ENCODE peak calls at places on chromosomes 13 and 19, in five cellular contexts. One of them, this sample, is unnamed.

GRCh38 chr19:801030-801860 is 4.0 kb downstream of the PTBP1 start:
- DNase-seq in fibroblast of villous mesenchyme: no peak
- DNase-seq in tibial nerve: no peak
- DNase-seq in brain microvascular endothelial cell: no peak
- DNase-seq in RWPE2: no peak
- DNase-seq in this sample: no peak

GRCh38 chr13:76019421-76020044 is 383.4 kb downstream of the LMO7 start:
- DNase-seq in fibroblast of villous mesenchyme: peak
- DNase-seq in tibial nerve: no peak
- DNase-seq in brain microvascular endothelial cell: no peak
- DNase-seq in RWPE2: no peak
- DNase-seq in this sample: peak

GRCh38 chr19:29616541-29616940 is 10.5 kb downstream of the POP4 start:
- DNase-seq in fibroblast of villous mesenchyme: no peak
- DNase-seq in tibial nerve: no peak
- DNase-seq in brain microvascular endothelial cell: no peak
- DNase-seq in RWPE2: no peak
- DNase-seq in this sample: no peak

GRCh38 chr13:26022538-26023292 is 29.1 kb downstream of the SHISA2 start:
- DNase-seq in fibroblast of villous mesenchyme: no peak
- DNase-seq in tibial nerve: no peak
- DNase-seq in brain microvascular endothelial cell: peak
- DNase-seq in RWPE2: no peak
- DNase-seq in this sample: no peak

GRCh38 chr19:43438291-43439162 is 23.8 kb downstream of the TEX101 start:
- DNase-seq in fibroblast of villous mesenchyme: peak
- DNase-seq in tibial nerve: no peak
- DNase-seq in brain microvascular endothelial cell: no peak
- DNase-seq in RWPE2: no peak
- DNase-seq in this sample: peak

GRCh38 chr13:26019881-26020535 is 31.8 kb downstream of the SHISA2 start:
- DNase-seq in fibroblast of villous mesenchyme: no peak
- DNase-seq in tibial nerve: no peak
- DNase-seq in brain microvascular endothelial cell: peak
- DNase-seq in RWPE2: no peak
- DNase-seq in this sample: no peak

GRCh38 chr13:114259374-114259773 is 22.0 kb upstream of the UPF3A start:
- DNase-seq in fibroblast of villous mesenchyme: no peak
- DNase-seq in tibial nerve: no peak
- DNase-seq in brain microvascular endothelial cell: no peak
- DNase-seq in RWPE2: no peak
- DNase-seq in this sample: no peak

GRCh38 chr13:48506092-48506701 is 26.7 kb downstream of the RCBTB2 start:
- DNase-seq in fibroblast of villous mesenchyme: no peak
- DNase-seq in tibial nerve: no peak
- DNase-seq in brain microvascular endothelial cell: no peak
- DNase-seq in RWPE2: no peak
- DNase-seq in this sample: no peak

GRCh38 chr19:16901491-16902175 is 12.8 kb downstream of the F2RL3 start:
- DNase-seq in fibroblast of villous mesenchyme: no peak
- DNase-seq in tibial nerve: no peak
- DNase-seq in brain microvascular endothelial cell: no peak
- DNase-seq in RWPE2: no peak
- DNase-seq in this sample: no peak

GRCh38 chr19:39603825-39604224 is 1.5 kb downstream of the LGALS13 start:
- DNase-seq in fibroblast of villous mesenchyme: no peak
- DNase-seq in tibial nerve: no peak
- DNase-seq in brain microvascular endothelial cell: no peak
- DNase-seq in RWPE2: no peak
- DNase-seq in this sample: no peak

GRCh38 chr19:9751449-9751848 is 17.1 kb downstream of the ZNF846 start:
- DNase-seq in fibroblast of villous mesenchyme: no peak
- DNase-seq in tibial nerve: no peak
- DNase-seq in brain microvascular endothelial cell: no peak
- DNase-seq in RWPE2: no peak
- DNase-seq in this sample: no peak

GRCh38 chr19:53580871-53581835 is 43.2 kb downstream of the ZNF331 start:
- DNase-seq in fibroblast of villous mesenchyme: no peak
- DNase-seq in tibial nerve: no peak
- DNase-seq in brain microvascular endothelial cell: no peak
- DNase-seq in RWPE2: no peak
- DNase-seq in this sample: no peak

GRCh38 chr19:39405930-39406655 is 554 bp upstream of the ZFP36 start:
- DNase-seq in fibroblast of villous mesenchyme: no peak
- DNase-seq in tibial nerve: no peak
- DNase-seq in brain microvascular endothelial cell: no peak
- DNase-seq in RWPE2: no peak
- DNase-seq in this sample: no peak

GRCh38 chr13:30702006-30702405 is 33.3 kb upstream of the ALOX5AP start:
- DNase-seq in fibroblast of villous mesenchyme: no peak
- DNase-seq in tibial nerve: no peak
- DNase-seq in brain microvascular endothelial cell: no peak
- DNase-seq in RWPE2: no peak
- DNase-seq in this sample: no peak

GRCh38 chr19:33209844-33210230 is 15.7 kb downstream of the LRP3 start:
- DNase-seq in fibroblast of villous mesenchyme: no peak
- DNase-seq in tibial nerve: no peak
- DNase-seq in brain microvascular endothelial cell: no peak
- DNase-seq in RWPE2: no peak
- DNase-seq in this sample: no peak

GRCh38 chr13:108929532-108929931 is 300.1 kb downstream of the MYO16 start:
- DNase-seq in fibroblast of villous mesenchyme: no peak
- DNase-seq in tibial nerve: no peak
- DNase-seq in brain microvascular endothelial cell: no peak
- DNase-seq in RWPE2: no peak
- DNase-seq in this sample: no peak

GRCh38 chr19:8321760-8322637 is 703 bp downstream of the RPS28 start:
- DNase-seq in fibroblast of villous mesenchyme: no peak
- DNase-seq in tibial nerve: no peak
- DNase-seq in brain microvascular endothelial cell: no peak
- DNase-seq in RWPE2: no peak
- DNase-seq in this sample: no peak

GRCh38 chr13:97548138-97548537 is 114.2 kb downstream of the RAP2A start:
- DNase-seq in fibroblast of villous mesenchyme: no peak
- DNase-seq in tibial nerve: no peak
- DNase-seq in brain microvascular endothelial cell: no peak
- DNase-seq in RWPE2: no peak
- DNase-seq in this sample: no peak

GRCh38 chr19:32674153-32674958 is 624 bp downstream of the ANKRD27 start:
- DNase-seq in fibroblast of villous mesenchyme: no peak
- DNase-seq in tibial nerve: no peak
- DNase-seq in brain microvascular endothelial cell: no peak
- DNase-seq in RWPE2: no peak
- DNase-seq in this sample: no peak

GRCh38 chr19:58183822-58184215 is 958 bp downstream of the ZNF274 start:
- DNase-seq in fibroblast of villous mesenchyme: no peak
- DNase-seq in tibial nerve: no peak
- DNase-seq in brain microvascular endothelial cell: no peak
- DNase-seq in RWPE2: no peak
- DNase-seq in this sample: no peak

GRCh38 chr19:861756-862528 is 2.5 kb downstream of the CFD start:
- DNase-seq in fibroblast of villous mesenchyme: no peak
- DNase-seq in tibial nerve: no peak
- DNase-seq in brain microvascular endothelial cell: no peak
- DNase-seq in RWPE2: peak
- DNase-seq in this sample: peak

GRCh38 chr19:55206664-55207500 is 2.4 kb downstream of the PTPRH start:
- DNase-seq in fibroblast of villous mesenchyme: peak
- DNase-seq in tibial nerve: peak
- DNase-seq in brain microvascular endothelial cell: peak
- DNase-seq in RWPE2: peak
- DNase-seq in this sample: peak

GRCh38 chr19:47429140-47429793 is 9.9 kb upstream of the MEIS3 start:
- DNase-seq in fibroblast of villous mesenchyme: no peak
- DNase-seq in tibial nerve: no peak
- DNase-seq in brain microvascular endothelial cell: no peak
- DNase-seq in RWPE2: no peak
- DNase-seq in this sample: no peak

GRCh38 chr13:63408227-63409202 is 1992.9 kb upstream of the PCDH20 start:
- DNase-seq in fibroblast of villous mesenchyme: no peak
- DNase-seq in tibial nerve: no peak
- DNase-seq in brain microvascular endothelial cell: peak
- DNase-seq in RWPE2: no peak
- DNase-seq in this sample: no peak

GRCh38 chr13:114124921-114125320 is 7.5 kb downstream of the RASA3 start:
- DNase-seq in fibroblast of villous mesenchyme: peak
- DNase-seq in tibial nerve: no peak
- DNase-seq in brain microvascular endothelial cell: peak
- DNase-seq in RWPE2: no peak
- DNase-seq in this sample: peak

GRCh38 chr19:14073925-14074838 is 1.6 kb downstream of the MISP3 start:
- DNase-seq in fibroblast of villous mesenchyme: no peak
- DNase-seq in tibial nerve: no peak
- DNase-seq in brain microvascular endothelial cell: no peak
- DNase-seq in RWPE2: no peak
- DNase-seq in this sample: peak

GRCh38 chr13:90201198-90201597 is 1146.3 kb upstream of the MIR17HG start:
- DNase-seq in fibroblast of villous mesenchyme: peak
- DNase-seq in tibial nerve: no peak
- DNase-seq in brain microvascular endothelial cell: no peak
- DNase-seq in RWPE2: no peak
- DNase-seq in this sample: no peak

GRCh38 chr13:75366380-75367280 is 115.3 kb downstream of the TBC1D4 start:
- DNase-seq in fibroblast of villous mesenchyme: no peak
- DNase-seq in tibial nerve: no peak
- DNase-seq in brain microvascular endothelial cell: no peak
- DNase-seq in RWPE2: no peak
- DNase-seq in this sample: no peak

GRCh38 chr13:35014606-35015005 is 72.5 kb downstream of the NBEA start:
- DNase-seq in fibroblast of villous mesenchyme: no peak
- DNase-seq in tibial nerve: no peak
- DNase-seq in brain microvascular endothelial cell: no peak
- DNase-seq in RWPE2: no peak
- DNase-seq in this sample: no peak

GRCh38 chr13:103386341-103386740 is 320.1 kb upstream of the SLC10A2 start:
- DNase-seq in fibroblast of villous mesenchyme: peak
- DNase-seq in tibial nerve: no peak
- DNase-seq in brain microvascular endothelial cell: peak
- DNase-seq in RWPE2: no peak
- DNase-seq in this sample: no peak

GRCh38 chr19:18007605-18007938 is 398 bp upstream of the ARRDC2 start:
- DNase-seq in fibroblast of villous mesenchyme: no peak
- DNase-seq in tibial nerve: no peak
- DNase-seq in brain microvascular endothelial cell: peak
- DNase-seq in RWPE2: peak
- DNase-seq in this sample: no peak

GRCh38 chr19:18010149-18010548 is 2.2 kb downstream of the ARRDC2 start:
- DNase-seq in fibroblast of villous mesenchyme: no peak
- DNase-seq in tibial nerve: no peak
- DNase-seq in brain microvascular endothelial cell: no peak
- DNase-seq in RWPE2: no peak
- DNase-seq in this sample: no peak

GRCh38 chr19:18009412-18010066 is 1.6 kb downstream of the ARRDC2 start:
- DNase-seq in fibroblast of villous mesenchyme: no peak
- DNase-seq in tibial nerve: no peak
- DNase-seq in brain microvascular endothelial cell: no peak
- DNase-seq in RWPE2: no peak
- DNase-seq in this sample: no peak

GRCh38 chr19:18007939-18008673 is at the start of gene ARRDC2:
- DNase-seq in fibroblast of villous mesenchyme: peak
- DNase-seq in tibial nerve: peak
- DNase-seq in brain microvascular endothelial cell: peak
- DNase-seq in RWPE2: peak
- DNase-seq in this sample: peak

DNA sequence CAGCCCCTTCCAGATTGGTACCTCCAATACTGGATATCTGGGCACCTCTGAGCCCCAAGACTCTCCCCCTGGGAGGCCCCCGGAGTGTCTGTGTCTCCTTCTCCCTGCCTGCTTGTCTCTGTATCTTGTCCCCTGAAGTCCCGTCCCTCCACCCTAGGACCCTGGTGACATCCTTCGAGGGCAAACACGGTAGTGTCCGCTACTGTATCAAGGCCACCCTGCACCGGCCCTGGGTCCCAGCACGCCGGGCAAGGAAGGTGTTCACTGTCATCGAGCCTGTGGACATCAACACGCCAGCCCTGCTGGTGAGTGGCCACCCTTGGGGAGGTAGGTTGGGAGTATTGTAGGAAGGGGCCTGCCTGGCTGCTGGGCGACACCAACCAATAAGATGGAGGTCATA is 844 bp downstream of the ARRDC2 start:
- DNase-seq in fibroblast of villous mesenchyme: no peak
- DNase-seq in tibial nerve: no peak
- DNase-seq in brain microvascular endothelial cell: no peak
- DNase-seq in RWPE2: no peak
- DNase-seq in this sample: no peak
- H3K4me3 ChIP-seq in fibroblast of villous mesenchyme: peak
- H3K4me3 ChIP-seq in tibial nerve: peak
- H3K4me3 ChIP-seq in brain microvascular endothelial cell: no peak
- H3K4me3 ChIP-seq in RWPE2: no peak
- H3K4me3 ChIP-seq in this sample: peak

DNA sequence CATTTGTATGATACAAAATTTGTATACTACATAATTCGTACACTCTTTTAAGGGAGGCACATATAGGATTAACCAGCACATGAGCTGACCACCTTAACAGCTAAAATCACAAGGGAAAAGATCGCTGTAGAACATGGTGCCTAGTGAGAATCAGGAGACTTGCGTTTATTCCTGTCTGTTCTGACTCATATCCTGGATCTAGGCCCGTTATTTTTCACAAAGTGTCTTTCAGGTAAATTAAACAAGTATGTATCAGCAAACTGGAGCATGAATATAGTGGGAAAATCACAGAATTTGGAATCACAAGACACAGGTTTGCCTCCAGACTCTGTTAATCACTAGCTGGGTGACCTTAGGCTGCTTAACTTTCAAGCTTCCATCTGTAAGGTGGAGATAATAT is 47.5 kb upstream of the ESD start:
- DNase-seq in fibroblast of villous mesenchyme: peak
- DNase-seq in tibial nerve: no peak
- DNase-seq in brain microvascular endothelial cell: no peak
- DNase-seq in RWPE2: no peak
- DNase-seq in this sample: no peak
- H3K4me3 ChIP-seq in fibroblast of villous mesenchyme: no peak
- H3K4me3 ChIP-seq in tibial nerve: no peak
- H3K4me3 ChIP-seq in brain microvascular endothelial cell: no peak
- H3K4me3 ChIP-seq in RWPE2: no peak
- H3K4me3 ChIP-seq in this sample: no peak

DNA sequence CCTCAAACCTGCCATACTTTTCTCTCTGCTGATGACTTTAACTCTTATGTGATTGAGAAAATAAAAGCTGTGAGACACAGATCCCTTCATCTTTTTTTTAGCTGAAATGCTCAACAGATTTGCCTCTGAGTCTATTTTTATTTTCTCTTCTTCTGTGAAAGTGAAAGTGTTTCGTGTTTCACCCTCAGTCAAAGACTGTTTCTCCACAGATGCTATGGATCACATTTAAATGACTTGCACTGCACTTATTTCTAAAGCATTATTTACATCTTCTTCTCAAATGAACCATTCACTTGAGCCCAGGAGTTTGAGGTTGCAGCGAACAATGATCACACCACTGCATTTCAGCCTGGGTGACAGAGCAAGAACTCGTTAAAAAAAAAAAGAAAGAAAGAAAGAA is 890.1 kb upstream of the PCDH20 start:
- DNase-seq in fibroblast of villous mesenchyme: no peak
- DNase-seq in tibial nerve: no peak
- DNase-seq in brain microvascular endothelial cell: no peak
- DNase-seq in RWPE2: no peak
- DNase-seq in this sample: no peak
- H3K4me3 ChIP-seq in fibroblast of villous mesenchyme: no peak
- H3K4me3 ChIP-seq in tibial nerve: no peak
- H3K4me3 ChIP-seq in brain microvascular endothelial cell: no peak
- H3K4me3 ChIP-seq in RWPE2: no peak
- H3K4me3 ChIP-seq in this sample: no peak

GRCh38 chr19:51687791-51688664 is 5.1 kb upstream of the SPACA6 start:
- DNase-seq in fibroblast of villous mesenchyme: peak
- DNase-seq in tibial nerve: peak
- DNase-seq in brain microvascular endothelial cell: peak
- DNase-seq in RWPE2: no peak
- DNase-seq in this sample: no peak
- H3K4me3 ChIP-seq in fibroblast of villous mesenchyme: peak
- H3K4me3 ChIP-seq in tibial nerve: peak
- H3K4me3 ChIP-seq in brain microvascular endothelial cell: peak
- H3K4me3 ChIP-seq in RWPE2: peak
- H3K4me3 ChIP-seq in this sample: peak